ENCODE peak calls at places on chromosome 2, in four cellular contexts. J is AG09309, I is epithelial cell of esophagus, A is stomach. P is an unnamed sample.

GRCh38 chr2:224860786-224861185 is 144.6 kb upstream of the CCDC195 start:
- DNase-seq in J (no peak), I (peak), A (no peak), P (no peak)

GRCh38 chr2:172921538-172922236 is 154.0 kb upstream of the MAP3K20 start:
- DNase-seq in J (peak), I (peak), A (no peak), P (no peak)

GRCh38 chr2:134320930-134321329 is 67.1 kb downstream of the MGAT5 start:
- DNase-seq in J (no peak), I (no peak), A (no peak), P (no peak)

GRCh38 chr2:52805901-52806410 is 961.6 kb upstream of the CHAC2 start:
- DNase-seq in J (no peak), I (no peak), A (no peak), P (no peak)

GRCh38 chr2:98809878-98810587 is 79.1 kb upstream of the MGAT4A start:
- DNase-seq in J (no peak), I (no peak), A (no peak), P (no peak)

GRCh38 chr2:187915810-187916209 is 361.6 kb upstream of the TFPI start:
- DNase-seq in J (no peak), I (no peak), A (no peak), P (no peak)

GRCh38 chr2:50751255-50752069 is 280.5 kb downstream of the NRXN1 start:
- DNase-seq in J (no peak), I (peak), A (no peak), P (no peak)

GRCh38 chr2:110768591-110768990 is 36.2 kb downstream of the ACOXL start:
- DNase-seq in J (no peak), I (no peak), A (no peak), P (no peak)

GRCh38 chr2:45836740-45837139 is 185.3 kb downstream of the PRKCE start:
- DNase-seq in J (no peak), I (no peak), A (no peak), P (no peak)

GRCh38 chr2:128715360-128715759 is 396.7 kb upstream of the HS6ST1 start:
- DNase-seq in J (no peak), I (no peak), A (no peak), P (no peak)

GRCh38 chr2:17915811-17916523 is 37.5 kb downstream of the KCNS3 start:
- DNase-seq in J (no peak), I (no peak), A (no peak), P (no peak)

GRCh38 chr2:84481702-84482101 is 22.6 kb upstream of the SUCLG1 start:
- DNase-seq in J (peak), I (peak), A (no peak), P (no peak)

GRCh38 chr2:84487298-84487996 is 28.4 kb upstream of the SUCLG1 start:
- DNase-seq in J (no peak), I (no peak), A (no peak), P (no peak)

GRCh38 chr2:84482588-84482987 is 23.5 kb upstream of the SUCLG1 start:
- DNase-seq in J (no peak), I (no peak), A (no peak), P (no peak)

GRCh38 chr2:84486436-84487115 is 27.5 kb upstream of the SUCLG1 start:
- DNase-seq in J (no peak), I (no peak), A (peak), P (peak)

DNA sequence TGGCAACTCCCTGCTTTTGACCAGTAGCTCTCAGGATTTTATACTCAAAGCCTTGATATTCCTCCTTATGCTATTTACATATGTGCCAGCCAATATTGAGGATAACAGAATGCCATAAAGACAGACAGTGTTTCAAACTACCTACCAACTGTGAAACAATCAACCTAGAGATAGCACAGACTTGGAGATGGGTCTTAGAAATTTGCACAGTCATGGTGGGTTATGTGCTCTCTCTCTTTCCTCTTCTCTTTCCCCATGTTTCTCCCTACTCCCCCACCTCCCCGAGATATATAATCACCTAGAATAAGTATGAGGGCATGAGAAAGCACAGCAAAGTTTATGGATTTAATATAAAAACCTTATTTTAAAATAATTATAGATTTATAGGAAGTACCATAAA is 24.2 kb upstream of the SUCLG1 start:
- DNase-seq in J (no peak), I (no peak), A (no peak), P (no peak)
- TF ChIP-seq CTCF in J (no peak), I (no peak), A (no peak), P (no peak)

GRCh38 chr2:29489568-29489967 is 374.4 kb downstream of the CLIP4 start:
- DNase-seq in J (no peak), I (no peak), A (no peak), P (no peak)

GRCh38 chr2:29490037-29490436 is 374.8 kb downstream of the CLIP4 start:
- DNase-seq in J (no peak), I (no peak), A (no peak), P (no peak)

GRCh38 chr2:29495068-29495467 is 379.9 kb downstream of the CLIP4 start:
- DNase-seq in J (no peak), I (no peak), A (no peak), P (no peak)

GRCh38 chr2:29495536-29495935 is 380.3 kb downstream of the CLIP4 start:
- DNase-seq in J (no peak), I (peak), A (no peak), P (no peak)
- TF ChIP-seq CTCF in J (no peak), I (no peak), A (no peak), P (no peak)

GRCh38 chr2:137508739-137509384 is 455.4 kb upstream of the HNMT start:
- DNase-seq in J (no peak), I (peak), A (no peak), P (peak)

GRCh38 chr2:137507237-137507636 is 457.0 kb upstream of the HNMT start:
- DNase-seq in J (no peak), I (no peak), A (no peak), P (peak)

GRCh38 chr2:137511526-137511925 is 452.7 kb upstream of the HNMT start:
- DNase-seq in J (no peak), I (no peak), A (no peak), P (no peak)
- TF ChIP-seq CTCF in J (no peak), I (no peak), A (no peak), P (no peak)

DNA sequence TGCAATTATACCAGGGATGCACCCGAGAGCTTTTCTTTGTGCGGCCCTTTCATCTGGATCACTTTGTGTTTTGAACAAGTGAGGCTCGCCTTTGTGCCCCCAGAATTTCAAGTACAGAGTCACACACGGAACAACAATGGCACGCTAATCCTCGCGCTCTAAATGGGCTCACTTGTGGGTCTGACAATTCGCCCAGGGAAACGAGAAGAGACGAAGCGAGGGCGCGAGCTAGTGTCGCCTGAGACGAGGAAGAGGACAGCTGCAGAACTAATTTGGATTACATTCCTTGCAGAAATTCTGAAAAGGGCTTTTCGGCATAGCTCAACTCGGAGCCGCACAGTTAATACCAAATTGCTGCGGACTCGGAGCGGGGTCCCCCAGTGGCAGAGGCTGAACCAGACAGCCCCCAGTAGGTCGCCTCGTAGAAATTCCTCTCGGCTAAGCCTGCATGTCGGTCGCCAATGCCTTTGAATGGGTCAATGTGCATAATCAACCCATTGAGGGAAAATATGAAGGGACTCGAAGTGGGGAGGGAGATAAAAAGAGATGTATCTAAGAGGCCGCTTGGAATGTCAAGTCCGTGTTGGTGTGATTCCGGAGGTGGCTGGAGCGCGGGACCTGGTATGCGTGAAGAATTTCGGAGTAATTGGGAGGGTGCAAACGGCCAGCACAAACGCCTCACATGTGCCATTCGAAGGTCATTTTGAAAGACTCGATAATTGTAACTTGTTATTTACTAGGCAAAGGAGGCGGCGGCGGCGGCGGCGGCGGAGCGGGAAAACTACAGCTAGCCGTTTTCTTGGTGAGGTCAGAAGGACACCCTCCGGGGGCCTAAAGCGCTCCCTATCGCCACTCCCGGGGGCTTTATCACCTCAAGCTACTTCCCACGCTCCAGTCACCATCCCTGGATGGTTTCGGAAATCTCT is 2.0 kb downstream of the ERBB4 start:
- DNase-seq in J (no peak), I (peak), A (no peak), P (no peak)
- TF ChIP-seq CTCF in J (no peak), I (no peak), A (no peak), P (peak)

DNA sequence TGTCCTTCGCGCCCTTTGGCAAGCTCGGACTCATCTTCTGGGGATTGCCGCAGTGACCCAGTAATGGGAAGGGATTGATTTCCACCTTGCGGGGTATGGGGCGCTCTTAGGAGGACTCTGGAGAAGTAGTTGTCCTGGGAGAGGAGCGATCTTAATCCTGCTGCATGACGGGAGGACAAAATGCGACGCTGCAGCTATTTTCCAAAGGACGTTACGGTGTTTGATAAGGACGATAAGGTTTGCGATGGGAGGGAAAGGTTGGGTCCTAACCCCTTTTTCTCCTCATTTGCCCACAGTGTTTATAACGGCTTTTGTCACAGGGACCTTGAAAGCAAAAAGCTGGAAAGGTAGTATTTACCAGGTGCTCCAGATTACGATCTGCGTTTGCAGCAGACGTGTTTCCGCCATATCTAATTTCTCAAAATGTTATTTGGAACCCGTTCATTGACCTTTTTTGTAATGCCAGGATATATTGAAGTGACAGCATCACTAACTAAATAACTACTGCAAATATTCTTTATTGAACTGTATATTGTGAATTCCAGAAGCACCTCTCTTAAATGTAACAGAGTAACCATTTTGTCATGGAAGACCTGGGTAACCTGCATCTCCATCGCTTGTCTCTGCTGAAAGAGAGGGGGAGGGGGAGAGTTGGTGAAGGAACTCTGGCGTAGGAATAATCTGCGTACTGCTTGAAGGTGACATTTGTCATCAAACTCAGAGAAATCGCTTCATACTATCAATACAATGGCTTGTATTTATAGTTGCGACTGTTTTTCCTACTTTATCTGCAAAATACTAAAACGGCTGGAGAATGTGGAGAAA is 597 bp downstream of the MDH1 start:
- DNase-seq in J (no peak), I (no peak), A (no peak), P (no peak)
- TF ChIP-seq CTCF in J (no peak), I (no peak), A (no peak), P (no peak)

GRCh38 chr2:113979172-113980128 is 89.6 kb downstream of the ACTR3 start:
- DNase-seq in J (no peak), I (no peak), A (no peak), P (no peak)

GRCh38 chr2:113978524-113979171 is 88.8 kb downstream of the ACTR3 start:
- DNase-seq in J (no peak), I (no peak), A (no peak), P (no peak)

GRCh38 chr2:113976277-113976928 is 86.5 kb downstream of the ACTR3 start:
- DNase-seq in J (no peak), I (no peak), A (no peak), P (no peak)

GRCh38 chr2:113977060-113977659 is 87.3 kb downstream of the ACTR3 start:
- DNase-seq in J (no peak), I (no peak), A (no peak), P (no peak)

DNA sequence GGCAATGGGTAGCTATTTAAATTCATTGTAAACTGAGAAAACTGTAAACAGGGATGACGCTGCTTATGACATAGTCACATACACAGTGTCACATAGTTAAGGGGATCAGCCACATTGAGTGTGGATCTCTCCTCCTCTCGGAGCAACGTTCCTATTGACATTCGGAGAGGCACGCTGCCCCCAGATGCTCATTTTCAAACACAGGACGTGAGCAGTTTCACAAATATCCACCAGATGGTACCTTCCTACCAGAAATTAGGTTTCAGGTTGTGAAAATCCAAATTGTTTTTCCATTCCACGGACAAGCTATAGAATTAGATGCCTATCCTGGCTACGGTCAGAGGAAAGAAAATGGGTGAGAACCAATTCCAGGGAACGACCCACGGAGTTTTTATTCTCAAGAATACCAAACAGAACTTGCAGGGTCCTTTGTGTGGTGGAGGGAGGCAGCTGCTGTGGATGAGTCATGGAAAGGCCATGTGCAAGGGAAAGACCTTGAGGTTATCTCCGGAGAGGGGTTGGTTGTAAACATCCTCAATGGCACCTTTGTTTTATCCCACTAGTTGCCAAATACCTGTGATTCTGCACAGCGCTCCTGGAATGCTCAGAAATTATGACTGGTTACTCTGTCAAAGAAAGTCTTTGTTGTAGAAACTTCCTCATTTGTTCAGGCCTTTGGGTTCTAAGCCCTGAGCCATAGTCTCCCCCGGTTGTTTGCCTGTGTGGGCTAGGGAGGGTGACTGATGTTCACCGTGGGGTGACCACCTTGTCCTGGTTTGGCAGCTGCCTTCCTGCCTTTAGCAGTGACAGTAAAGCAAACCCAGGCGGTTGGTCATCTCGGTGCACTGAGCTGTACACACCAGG is 88.0 kb downstream of the ACTR3 start:
- DNase-seq in J (no peak), I (peak), A (no peak), P (peak)
- TF ChIP-seq CTCF in J (peak), I (peak), A (no peak), P (peak)

P was measured in retinal pigment epithelial cell.